ENCODE peak calls at places on chromosomes 4 and X, in five cellular contexts. I is Jurkat, Clone E6-1; D is HCEC 1CT; A is NCI-H1092; Z is neural progenitor cell. V is an unnamed sample.

GRCh38 chrX:136028383-136028984 is 43.2 kb downstream of the SLC9A6 start:
- DNase-seq in A (peak), D (peak), I (peak), Z (peak), V (peak)

GRCh38 chr4:96293806-96294205 is 453.9 kb downstream of the PDHA2 start:
- DNase-seq in A (no peak), D (no peak), I (no peak), Z (no peak), V (no peak)

GRCh38 chrX:136258951-136259350 is 7.8 kb upstream of the MAP7D3 start:
- DNase-seq in A (no peak), Z (no peak), I (no peak), D (no peak), V (no peak)

GRCh38 chr4:38223801-38224236 is 263.6 kb downstream of the PTTG2 start:
- DNase-seq in A (no peak), I (no peak), Z (no peak), D (no peak), V (no peak)

GRCh38 chr4:78846258-78846657 is 70.1 kb downstream of the BMP2K start:
- DNase-seq in A (no peak), D (no peak), Z (no peak), I (no peak), V (no peak)

GRCh38 chrX:45322382-45322781 is 121.7 kb upstream of the DIPK2B start:
- DNase-seq in D (peak), A (no peak), Z (peak), I (peak), V (no peak)

GRCh38 chr4:80322716-80323115 is 12.8 kb upstream of the CFAP299 start:
- DNase-seq in A (no peak), D (peak), I (no peak), Z (no peak), V (no peak)

GRCh38 chr4:82898322-82899243 is 2.0 kb upstream of the THAP9 start:
- DNase-seq in D (peak), I (no peak), A (no peak), Z (no peak), V (peak)

GRCh38 chrX:100350704-100351489 is 59.2 kb downstream of the PCDH19 start:
- DNase-seq in D (no peak), A (no peak), Z (no peak), I (no peak), V (no peak)

V was measured in CD4-positive, alpha-beta memory T cell.